ENCODE peak calls at places on chromosomes 2 and 18, in four cellular contexts. V is heart left ventricle, Y is OCI-LY7, X is endodermal cell. L is an unnamed sample.
A peak's percentile ranks its signal among the peaks of the same experiment; 100 is the strongest.

GRCh38 chr2:138974651-138975050 is 194.5 kb upstream of the NXPH2 start:
- DNase-seq in X (no peak), Y (no peak), V (no peak), L (no peak)

GRCh38 chr18:64713284-64713683 is 564.4 kb upstream of the LINC00305 start:
- DNase-seq in V (no peak), Y (peak; percentile 87), X (no peak), L (no peak)

GRCh38 chr2:153971250-153971649 is 99.5 kb downstream of the GALNT13 start:
- DNase-seq in X (no peak), Y (no peak), V (no peak), L (no peak)

GRCh38 chr2:71548589-71549485 is 95.5 kb downstream of the DYSF start:
- DNase-seq in X (peak; percentile 93), Y (peak; percentile 53), V (peak; percentile 60), L (peak; percentile 88)

GRCh38 chr18:41060967-41061366 is 894.1 kb upstream of the PIK3C3 start:
- DNase-seq in V (no peak), X (no peak), Y (no peak), L (no peak)

GRCh38 chr2:219661955-219662395 is 34.5 kb downstream of the SLC4A3 start:
- DNase-seq in X (peak; percentile 49), Y (no peak), V (no peak), L (no peak)

GRCh38 chr2:46298272-46298521 is 990 bp downstream of the EPAS1 start:
- DNase-seq in Y (no peak), V (no peak), X (no peak), L (no peak)

GRCh38 chr18:58529714-58530354 is 99.1 kb downstream of the ALPK2 start:
- DNase-seq in Y (peak; percentile 61), V (peak; percentile 60), X (peak; percentile 89), L (peak; percentile 88)

GRCh38 chr2:26033270-26033768 is 565 bp upstream of the RAB10 start:
- DNase-seq in Y (peak; percentile 83), X (peak; percentile 94), V (no peak), L (peak; percentile 88)

GRCh38 chr2:169324581-169325260 is 37.6 kb downstream of the LRP2 start:
- DNase-seq in X (no peak), V (no peak), Y (no peak), L (no peak)

GRCh38 chr2:168182850-168183249 is 64.5 kb downstream of the STK39 start:
- DNase-seq in Y (no peak), V (no peak), X (no peak), L (no peak)

GRCh38 chr2:101790416-101790815 is 92.9 kb downstream of the MAP4K4 start:
- DNase-seq in V (no peak), X (no peak), Y (no peak), L (no peak)

GRCh38 chr2:171702781-171703556 is 15.7 kb downstream of the DYNC1I2 start:
- DNase-seq in Y (no peak), X (no peak), V (no peak), L (no peak)

GRCh38 chr2:19664651-19665050 is 237.1 kb downstream of the TTC32 start:
- DNase-seq in X (peak; percentile 20), V (no peak), Y (no peak), L (no peak)

GRCh38 chr2:45554764-45555163 is 56.3 kb downstream of the SRBD1 start:
- DNase-seq in Y (no peak), X (no peak), V (no peak), L (no peak)

GRCh38 chr2:14480906-14481305 is 151.6 kb upstream of the LRATD1 start:
- DNase-seq in Y (no peak), V (no peak), X (no peak), L (no peak)

GRCh38 chr2:109208071-109208950 is 79.3 kb downstream of the SH3RF3 start:
- DNase-seq in V (no peak), X (no peak), Y (no peak), L (peak; percentile 50)

GRCh38 chr18:13260114-13260926 is 41.8 kb downstream of the LDLRAD4 start:
- DNase-seq in V (no peak), X (peak; percentile 44), Y (no peak), L (no peak)

GRCh38 chr18:49520661-49521145 is 33.7 kb upstream of the C18orf32 start:
- DNase-seq in V (no peak), Y (no peak), X (no peak), L (no peak)

GRCh38 chr2:173062806-173063205 is 12.8 kb upstream of the MAP3K20 start:
- DNase-seq in Y (no peak), X (no peak), V (no peak), L (no peak)

GRCh38 chr2:197322729-197323720 is 12.4 kb upstream of the ANKRD44 start:
- DNase-seq in Y (no peak), V (no peak), X (peak; percentile 77), L (peak; percentile 16)

GRCh38 chr2:165820296-165820695 is 26.2 kb upstream of the GALNT3 start:
- DNase-seq in Y (no peak), V (no peak), X (no peak), L (no peak)

GRCh38 chr2:67526283-67526682 is 129.2 kb downstream of the ETAA1 start:
- DNase-seq in X (no peak), Y (no peak), V (no peak), L (no peak)

GRCh38 chr2:131016826-131017596 is 76.2 kb downstream of the FAM168B start:
- DNase-seq in X (no peak), V (no peak), Y (no peak), L (no peak)

GRCh38 chr18:54671291-54671881 is 80.3 kb downstream of the DYNAP start:
- DNase-seq in X (no peak), Y (peak; percentile 34), V (no peak), L (peak; percentile 70)

GRCh38 chr2:29583548-29584121 is 337.8 kb downstream of the ALK start:
- DNase-seq in V (no peak), X (no peak), Y (no peak), L (no peak)

GRCh38 chr2:84906108-84906899 is 848 bp downstream of the TMSB10 start:
- DNase-seq in V (peak; percentile 56), Y (no peak), X (peak; percentile 59), L (no peak)

GRCh38 chr18:2515908-2516625 is 55.2 kb downstream of the METTL4 start:
- DNase-seq in V (no peak), X (no peak), Y (peak; percentile 65), L (no peak)

GRCh38 chr2:197011777-197012641 is 85.5 kb upstream of the PGAP1 start:
- DNase-seq in V (no peak), X (no peak), Y (peak; percentile 71), L (peak; percentile 63)

GRCh38 chr2:27720004-27720551 is 51.4 kb upstream of the MRPL33 start:
- DNase-seq in X (no peak), V (no peak), Y (no peak), L (no peak)

GRCh38 chr2:138814123-138814883 is 34.1 kb upstream of the NXPH2 start:
- DNase-seq in V (no peak), X (peak; percentile 61), Y (no peak), L (peak; percentile 70)

GRCh38 chr2:113157897-113158753 is 15.6 kb upstream of the PSD4 start:
- DNase-seq in V (no peak), X (no peak), Y (no peak), L (no peak)

GRCh38 chr18:70645971-70646370 is 357.1 kb downstream of the SOCS6 start:
- DNase-seq in Y (no peak), V (no peak), X (no peak), L (no peak)

GRCh38 chr2:47539228-47539627 is 136.3 kb downstream of the MSH2 start:
- DNase-seq in X (no peak), Y (no peak), V (no peak), L (peak; percentile 40)
- TF ChIP-seq CTCF in X (peak; percentile 73), Y (peak; percentile 49), V (no peak), L (peak; percentile 29)

GRCh38 chr2:854460-854859 is 96.2 kb upstream of the SNTG2 start:
- DNase-seq in X (peak; percentile 94), V (no peak), Y (peak; percentile 37), L (peak; percentile 88)
- TF ChIP-seq CTCF in X (peak; percentile 91), V (peak; percentile 19), Y (peak; percentile 87), L (peak; percentile 89)

GRCh38 chr2:36544638-36545338 is 53.2 kb downstream of the FEZ2 start:
- DNase-seq in X (no peak), Y (no peak), V (no peak), L (no peak)
- TF ChIP-seq CTCF in X (peak; percentile 67), Y (peak; percentile 43), V (no peak), L (peak; percentile 56)

GRCh38 chr2:127176371-127177311 is 43.5 kb downstream of the CYP27C1 start:
- DNase-seq in Y (no peak), X (peak; percentile 73), V (no peak), L (peak; percentile 54)
- TF ChIP-seq CTCF in Y (no peak), X (no peak), V (no peak), L (peak; percentile 33)

DNA sequence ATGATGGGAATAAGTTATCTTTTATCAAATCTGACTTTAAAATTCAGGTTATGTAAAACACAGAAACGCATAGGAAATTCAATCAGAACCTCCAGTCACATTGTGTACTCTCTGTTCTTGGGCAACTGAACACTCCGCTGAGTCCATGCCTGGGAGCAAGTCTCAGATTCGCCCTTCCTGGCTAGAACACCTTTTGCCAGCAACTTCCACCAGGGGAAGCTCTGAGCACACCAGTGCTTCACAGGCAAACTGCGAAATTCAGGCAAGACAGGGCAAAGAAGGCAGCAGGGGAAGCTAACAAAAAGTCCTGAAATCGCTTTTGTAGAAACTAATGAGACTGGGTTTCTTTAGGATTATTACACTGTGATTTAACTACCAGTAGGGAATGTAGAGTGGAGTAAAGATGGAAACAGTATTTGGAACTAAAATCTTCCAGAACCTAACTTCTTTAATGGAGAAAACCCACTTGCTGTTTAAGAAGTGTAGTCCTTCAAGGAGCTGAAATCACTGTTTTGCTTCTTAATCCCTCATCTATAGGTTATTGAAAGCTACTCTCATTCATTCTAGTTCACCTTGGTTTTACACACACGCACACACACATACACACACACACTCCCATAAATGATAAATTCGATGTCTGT is 214.3 kb downstream of the TMEM182 start:
- DNase-seq in X (peak; percentile 89), V (peak; percentile 17), Y (peak; percentile 2), L (peak; percentile 84)
- TF ChIP-seq CTCF in X (peak; percentile 87), V (peak; percentile 41), Y (peak; percentile 44), L (peak; percentile 94)

DNA sequence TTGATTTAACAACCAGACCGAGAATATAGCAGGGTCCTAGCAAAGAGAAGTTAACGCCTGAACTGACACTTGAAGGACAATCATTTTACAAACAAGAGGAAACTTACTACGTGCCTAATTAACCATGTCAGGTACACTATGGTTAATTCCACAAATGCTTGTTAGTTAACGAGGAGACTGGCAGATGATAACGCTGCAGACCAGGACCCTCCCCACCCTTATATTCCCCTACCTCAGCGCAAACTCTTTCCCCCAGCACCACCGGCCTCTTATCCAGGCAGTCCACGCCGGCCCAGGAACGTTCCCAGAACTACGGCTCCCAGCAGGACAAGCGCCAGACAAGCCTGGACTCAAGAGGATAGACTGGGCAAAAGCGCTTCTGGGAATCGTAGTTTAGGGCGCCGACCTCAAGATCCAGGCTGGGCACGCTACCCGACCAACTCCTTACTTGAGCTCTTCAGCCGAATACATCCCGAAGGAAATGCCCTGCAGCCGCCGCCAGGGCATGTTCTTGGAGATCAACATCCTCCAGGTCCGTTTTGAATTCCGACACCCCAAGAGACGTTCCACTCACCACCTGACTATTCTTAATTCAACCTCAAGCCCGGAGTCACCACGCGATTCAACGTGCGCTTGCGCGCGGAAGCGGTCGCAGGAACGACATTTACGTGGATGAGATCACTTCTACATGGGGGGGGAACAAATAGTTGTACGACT is at the start of gene POLR1A:
- DNase-seq in X (peak; percentile 96), Y (peak; percentile 92), V (peak; percentile 89), L (peak; percentile 97)
- TF ChIP-seq CTCF in X (peak; percentile 60), Y (no peak), V (no peak), L (no peak)

L was measured in GM23338.